ENCODE peak calls at places on chromosomes 3 and 15, in four cellular contexts. I, F, E and N are unnamed samples.

GRCh38 chr15:75215107-75216004 is 13.7 kb downstream of the C15orf39 start:
- DNase-seq in I (no peak), F (no peak), E (no peak), N (no peak)

GRCh38 chr3:51434746-51435323 is 43.8 kb downstream of the RBM15B start:
- DNase-seq in I (no peak), F (peak), E (peak), N (peak)

GRCh38 chr3:3799173-3800075 is at the start of gene LRRN1:
- DNase-seq in I (peak), F (peak), E (peak), N (peak)

GRCh38 chr15:43517354-43518072 is at the start of gene MAP1A:
- DNase-seq in I (peak), F (peak), E (peak), N (no peak)

GRCh38 chr15:51647128-51647562 is 24.6 kb upstream of the DMXL2 start:
- DNase-seq in I (no peak), F (no peak), E (no peak), N (no peak)

GRCh38 chr15:100383302-100384107 is 41.7 kb upstream of the ADAMTS17 start:
- DNase-seq in I (no peak), F (no peak), E (no peak), N (no peak)

GRCh38 chr3:69342074-69342473 is 43.8 kb downstream of the FRMD4B start:
- DNase-seq in I (no peak), F (no peak), E (no peak), N (no peak)

GRCh38 chr3:157127831-157128767 is 31.8 kb downstream of the CCNL1 start:
- DNase-seq in I (peak), F (no peak), E (no peak), N (peak)

GRCh38 chr15:63880019-63880418 is 46.3 kb upstream of the HERC1 start:
- DNase-seq in I (no peak), F (no peak), E (no peak), N (no peak)

GRCh38 chr3:27578032-27578431 is 93.8 kb upstream of the SLC4A7 start:
- DNase-seq in I (no peak), F (no peak), E (no peak), N (no peak)

GRCh38 chr15:62706361-62706760 is 336.2 kb upstream of the TPM1 start:
- DNase-seq in I (no peak), F (no peak), E (no peak), N (no peak)

GRCh38 chr3:188111002-188111584 is 42.9 kb upstream of the LPP start:
- DNase-seq in I (no peak), F (no peak), E (no peak), N (no peak)

GRCh38 chr3:188106454-188106853 is 47.5 kb upstream of the LPP start:
- DNase-seq in I (no peak), F (no peak), E (no peak), N (no peak)

GRCh38 chr3:188106006-188106405 is 48.0 kb upstream of the LPP start:
- DNase-seq in I (no peak), F (no peak), E (no peak), N (no peak)

GRCh38 chr3:188106898-188107684 is 46.9 kb upstream of the LPP start:
- DNase-seq in I (no peak), F (no peak), E (no peak), N (no peak)

GRCh38 chr3:188108703-188109412 is 45.1 kb upstream of the LPP start:
- DNase-seq in I (no peak), F (no peak), E (no peak), N (no peak)
- TF ChIP-seq CTCF in I (no peak), F (no peak), E (no peak), N (no peak)

GRCh38 chr3:119033393-119034255 is 1.0 kb downstream of the IGSF11 start:
- DNase-seq in I (no peak), F (no peak), E (no peak), N (no peak)

GRCh38 chr3:119035014-119035346 is 334 bp upstream of the IGSF11 start:
- DNase-seq in I (no peak), F (no peak), E (no peak), N (no peak)

DNA sequence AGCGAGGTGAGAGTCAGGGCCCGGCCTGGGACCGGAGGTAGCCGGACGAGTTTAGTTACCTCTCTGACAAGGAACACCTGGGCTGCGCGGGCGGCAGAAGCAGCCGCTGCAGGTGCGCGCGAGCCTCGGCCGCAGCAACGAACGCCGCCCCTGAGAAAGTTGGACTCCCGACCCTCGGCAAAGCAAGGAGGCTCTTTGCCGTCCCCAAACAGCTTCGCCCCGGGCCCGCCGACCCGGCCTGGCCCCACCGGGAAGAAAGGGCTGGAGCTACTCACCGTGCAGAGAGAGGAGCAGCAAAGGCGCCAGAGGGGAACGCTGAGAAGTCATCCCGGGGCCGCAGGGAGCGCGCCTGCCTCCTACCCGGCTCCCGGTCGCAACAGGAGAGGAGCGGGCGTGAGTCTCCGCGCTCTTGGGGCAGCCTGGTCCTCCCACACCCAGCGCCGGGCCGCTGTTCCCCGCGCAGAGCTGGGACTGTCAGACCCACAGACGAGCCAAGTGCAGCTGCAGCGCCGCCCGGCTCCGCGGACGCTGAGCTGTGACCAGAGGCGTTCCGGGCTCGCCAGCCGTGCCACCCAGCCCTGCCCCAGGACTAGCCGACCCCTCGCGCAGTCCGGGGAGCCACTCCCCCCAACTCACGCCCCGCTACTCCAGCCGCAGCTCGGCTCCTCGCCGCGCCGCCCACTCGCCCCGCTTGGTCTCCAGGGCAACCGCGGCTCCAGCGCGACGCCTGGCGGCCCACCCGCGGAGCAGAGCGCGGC is at the start of gene IGSF11:
- DNase-seq in I (peak), F (peak), E (peak), N (peak)
- TF ChIP-seq CTCF in I (peak), F (peak), E (no peak), N (peak)

GRCh38 chr15:48507416-48508065 is 138.0 kb downstream of the FBN1 start:
- DNase-seq in I (no peak), F (peak), E (no peak), N (no peak)
- TF ChIP-seq CTCF in I (peak), F (peak), E (peak), N (peak)

DNA sequence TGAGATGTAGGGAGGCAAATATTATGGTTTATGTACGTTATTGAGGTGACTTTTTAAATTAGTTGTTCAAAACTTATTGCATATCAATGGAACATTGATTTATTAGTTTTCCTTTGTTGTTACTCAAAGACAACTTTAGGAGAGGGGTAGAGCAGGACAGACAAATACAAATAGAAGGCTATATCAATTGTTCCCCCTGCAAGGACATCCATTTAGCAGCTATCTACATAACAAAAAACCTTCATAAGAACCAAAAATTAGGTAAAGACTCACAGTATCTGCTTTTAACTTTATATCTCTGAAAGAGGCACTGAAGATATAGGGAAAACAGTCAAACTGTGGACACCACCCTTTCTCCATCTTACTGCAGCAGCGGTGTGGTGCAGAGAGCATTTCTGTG is 958.8 kb downstream of the DIPK2A start:
- DNase-seq in I (no peak), F (no peak), E (no peak), N (no peak)
- TF ChIP-seq CTCF in I (no peak), F (no peak), E (no peak), N (no peak)

GRCh38 chr3:182904164-182904563 is 76.2 kb downstream of the DCUN1D1 start:
- DNase-seq in I (no peak), F (no peak), E (no peak), N (no peak)
- TF ChIP-seq CTCF in I (no peak), F (peak), E (peak), N (no peak)

GRCh38 chr15:31461911-31462480 is 135.4 kb downstream of the KLF13 start:
- DNase-seq in I (peak), F (no peak), E (no peak), N (no peak)
- TF ChIP-seq CTCF in I (no peak), F (no peak), E (no peak), N (no peak)

GRCh38 chr15:86850939-86851338 is 771.3 kb downstream of the AGBL1 start:
- DNase-seq in I (no peak), F (no peak), E (no peak), N (no peak)
- TF ChIP-seq CTCF in I (no peak), F (no peak), E (no peak), N (no peak)